ENCODE peak calls at places on chromosomes 7 and 10, in seven cellular contexts. U is IMR-90, O is choroid plexus epithelial cell, H is colonic mucosa, B is fibroblast of lung, J is EH, X is adipocyte. P is an unnamed sample.

GRCh38 chr10:113687041-113687440 is 7.3 kb downstream of the CASP7 start:
- DNase-seq in J (no peak), U (no peak), O (no peak), H (no peak), X (no peak), B (no peak), P (no peak)

GRCh38 chr7:99380823-99381663 is 6.5 kb downstream of the ARPC1B start:
- DNase-seq in X (no peak), U (no peak), H (peak), J (no peak), B (no peak), O (peak), P (no peak)

GRCh38 chr10:132677096-132677904 is 108.6 kb downstream of the NKX6-2 start:
- DNase-seq in X (no peak), B (no peak), H (no peak), J (no peak), O (no peak), U (no peak), P (no peak)

GRCh38 chr7:115976651-115977050 is 53.9 kb downstream of the TFEC start:
- DNase-seq in O (no peak), U (peak), J (no peak), B (peak), X (peak), H (no peak), P (no peak)

GRCh38 chr7:101884671-101885596 is 67.5 kb downstream of the CUX1 start:
- DNase-seq in J (no peak), U (no peak), B (no peak), X (no peak), O (no peak), H (no peak), P (no peak)

GRCh38 chr7:55065079-55065478 is 46.3 kb downstream of the EGFR start:
- DNase-seq in U (peak), X (peak), J (peak), H (no peak), B (peak), O (peak), P (peak)

GRCh38 chr10:106401161-106401560 is 763.3 kb downstream of the SORCS1 start:
- DNase-seq in J (peak), O (peak), B (peak), H (no peak), X (peak), U (peak), P (no peak)

GRCh38 chr10:71984798-71985388 is 20.7 kb downstream of the CHST3 start:
- DNase-seq in H (no peak), U (no peak), X (no peak), O (no peak), J (no peak), B (no peak), P (no peak)

GRCh38 chr7:69739182-69739581 is 140.9 kb downstream of the AUTS2 start:
- DNase-seq in H (no peak), X (no peak), J (no peak), O (no peak), B (no peak), U (no peak), P (no peak)

GRCh38 chr7:1533569-1534329 is 3.2 kb downstream of the MAFK start:
- DNase-seq in U (peak), X (peak), O (peak), J (peak), B (peak), H (no peak), P (no peak)

GRCh38 chr7:151384776-151385625 is 24.8 kb downstream of the WDR86 start:
- DNase-seq in U (no peak), X (no peak), H (no peak), J (no peak), O (no peak), B (no peak), P (no peak)

GRCh38 chr7:3397324-3397723 is 96.3 kb downstream of the SDK1 start:
- DNase-seq in U (no peak), B (no peak), O (no peak), J (no peak), X (no peak), H (no peak), P (no peak)

GRCh38 chr7:74405191-74405898 is 48.4 kb upstream of the GTF2IRD1 start:
- DNase-seq in U (no peak), B (no peak), J (no peak), O (no peak), H (no peak), X (no peak), P (no peak)

GRCh38 chr7:151686016-151686766 is 166.5 kb upstream of the RHEB start:
- DNase-seq in O (no peak), B (no peak), H (no peak), X (no peak), J (no peak), U (no peak), P (no peak)

P was measured in astrocyte of the cerebellum.